ENCODE peak calls at places on chromosomes 6 and 20, in five cellular contexts. D, H, F, X and Y are unnamed samples.

GRCh38 chr20:51622004-51622874 is 79.7 kb upstream of the NFATC2 start:
- DNase-seq in D (no peak), H (no peak), F (no peak), X (no peak), Y (peak)

GRCh38 chr6:78909391-78909790 is 42.0 kb downstream of the IRAK1BP1 start:
- DNase-seq in D (no peak), H (peak), F (no peak), X (no peak), Y (no peak)

GRCh38 chr6:10801224-10801848 is 37.0 kb downstream of the MAK start:
- DNase-seq in D (peak), H (peak), F (peak), X (peak), Y (peak)

GRCh38 chr20:56835829-56836228 is 206.7 kb downstream of the TFAP2C start:
- DNase-seq in D (no peak), H (no peak), F (no peak), X (no peak), Y (no peak)

GRCh38 chr20:18957328-18957727 is 143.7 kb downstream of the SCP2D1 start:
- DNase-seq in D (no peak), H (no peak), F (no peak), X (no peak), Y (no peak)

GRCh38 chr6:22401206-22401605 is 104.4 kb upstream of the PRL start:
- DNase-seq in D (no peak), H (no peak), F (no peak), X (no peak), Y (no peak)

GRCh38 chr6:162497371-162497770 is 230.2 kb downstream of the PRKN start:
- DNase-seq in D (no peak), H (no peak), F (no peak), X (no peak), Y (no peak)

GRCh38 chr6:117951783-117952182 is 44.7 kb downstream of the SLC35F1 start:
- DNase-seq in D (no peak), H (no peak), F (no peak), X (no peak), Y (peak)